ENCODE peak calls at places on chromosomes 7 and 10, in four cellular contexts. N is foreskin melanocyte, S is BE2C, L is lower lobe of right lung. Y is an unnamed sample.

GRCh38 chr10:121648078-121648477 is 49.8 kb upstream of the FGFR2 start:
- DNase-seq in N (no peak), S (no peak), L (no peak), Y (no peak)

GRCh38 chr7:107564553-107565298 is 955 bp downstream of the DUS4L start:
- DNase-seq in N (peak), S (no peak), L (no peak), Y (no peak)

GRCh38 chr10:14692344-14693199 is 82.1 kb downstream of the FAM107B start:
- DNase-seq in N (no peak), S (no peak), L (no peak), Y (no peak)

GRCh38 chr7:119046068-119046467 is 821.6 kb downstream of the ANKRD7 start:
- DNase-seq in N (no peak), S (no peak), L (no peak), Y (no peak)

GRCh38 chr10:31669367-31669766 is 259.3 kb downstream of the ARHGAP12 start:
- DNase-seq in N (peak), S (no peak), L (no peak), Y (no peak)

GRCh38 chr10:74976565-74976964 is 134.9 kb upstream of the SAMD8 start:
- DNase-seq in N (no peak), S (no peak), L (no peak), Y (no peak)

GRCh38 chr10:133035952-133036351 is 51.8 kb upstream of the ADGRA1 start:
- DNase-seq in N (no peak), S (no peak), L (no peak), Y (no peak)

GRCh38 chr10:93471110-93471651 is 11.0 kb downstream of the MYOF start:
- DNase-seq in N (peak), S (no peak), L (no peak), Y (no peak)

GRCh38 chr7:108246227-108246837 is 116.2 kb upstream of the LAMB4 start:
- DNase-seq in N (peak), S (no peak), L (no peak), Y (no peak)

GRCh38 chr10:126147866-126148578 is 240.3 kb downstream of the ADAM12 start:
- DNase-seq in N (no peak), S (no peak), L (no peak), Y (peak)

GRCh38 chr10:6271663-6272062 is 68.9 kb downstream of the PFKFB3 start:
- DNase-seq in N (no peak), S (no peak), L (no peak), Y (no peak)

GRCh38 chr10:106378251-106378650 is 786.3 kb downstream of the SORCS1 start:
- DNase-seq in N (no peak), S (no peak), L (no peak), Y (no peak)

GRCh38 chr7:106098889-106099288 is 13.2 kb downstream of the SYPL1 start:
- DNase-seq in N (no peak), S (no peak), L (no peak), Y (no peak)

GRCh38 chr10:61452229-61452651 is 941 bp downstream of the TMEM26 start:
- DNase-seq in N (no peak), S (no peak), L (no peak), Y (peak)

GRCh38 chr10:61608255-61609040 is 54.3 kb upstream of the CABCOCO1 start:
- DNase-seq in N (no peak), S (no peak), L (no peak), Y (no peak)

GRCh38 chr7:98254951-98255610 is 3.0 kb upstream of the TECPR1 start:
- DNase-seq in N (no peak), S (no peak), L (no peak), Y (no peak)

GRCh38 chr7:51458693-51459092 is 142.1 kb upstream of the COBL start:
- DNase-seq in N (no peak), S (no peak), L (no peak), Y (no peak)

GRCh38 chr7:132270517-132270916 is 305.8 kb downstream of the PLXNA4 start:
- DNase-seq in N (peak), S (no peak), L (no peak), Y (no peak)